ENCODE peak calls at places on chromosomes 5 and 9, in eight cellular contexts. M, R, Q, P, B, O, U and F are unnamed samples. For H3K4me1, the result is how much of the 10 kb centered on the place peaks cover.

GRCh38 chr5:173325091-173325698 is 3.0 kb downstream of the STC2 start:
- DNase-seq in M (no peak), R (no peak), Q (no peak), P (no peak), B (no peak), O (no peak), U (no peak), F (no peak)

GRCh38 chr9:3397726-3398125 is 128.1 kb downstream of the RFX3 start:
- DNase-seq in M (no peak), R (no peak), Q (no peak), P (no peak), B (no peak), O (no peak), U (no peak), F (no peak)

GRCh38 chr5:152551061-152551460 is 146.0 kb upstream of the NMUR2 start:
- DNase-seq in M (no peak), R (no peak), Q (no peak), P (no peak), B (no peak), O (no peak), U (no peak), F (no peak)

GRCh38 chr5:171595801-171596231 is 176.4 kb downstream of the FGF18 start:
- DNase-seq in M (no peak), R (no peak), Q (no peak), P (no peak), B (no peak), O (no peak), U (no peak), F (no peak)

GRCh38 chr5:11105706-11106105 is 344.7 kb upstream of the DAP start:
- DNase-seq in M (no peak), R (no peak), Q (no peak), P (no peak), B (no peak), O (no peak), U (no peak), F (no peak)

GRCh38 chr5:181191526-181192336 is 13.3 kb downstream of the TRIM7 start:
- DNase-seq in M (peak), R (peak), Q (peak), P (peak), B (peak), O (peak), U (peak), F (no peak)

GRCh38 chr5:69099302-69099701 is 5.5 kb downstream of the SLC30A5 start:
- DNase-seq in M (peak), R (no peak), Q (no peak), P (no peak), B (no peak), O (no peak), U (no peak), F (no peak)

GRCh38 chr9:110126986-110127864 is 80.7 kb downstream of the C9orf152 start:
- DNase-seq in M (peak), R (no peak), Q (peak), P (no peak), B (no peak), O (peak), U (no peak), F (no peak)

GRCh38 chr5:44795496-44795895 is 13.3 kb upstream of the MRPS30 start:
- DNase-seq in M (no peak), R (no peak), Q (no peak), P (no peak), B (no peak), O (no peak), U (no peak), F (no peak)

GRCh38 chr9:114338187-114338586 is 8.5 kb downstream of the ORM2 start:
- DNase-seq in M (no peak), R (no peak), Q (no peak), P (no peak), B (no peak), O (no peak), U (no peak), F (no peak)

GRCh38 chr5:11904270-11904906 is at the start of gene CTNND2:
- DNase-seq in M (peak), R (peak), Q (peak), P (peak), B (peak), O (no peak), U (no peak), F (no peak)

GRCh38 chr9:136794281-136795026 is 1.7 kb upstream of the CCDC183 start:
- DNase-seq in M (no peak), R (no peak), Q (no peak), P (no peak), B (peak), O (no peak), U (no peak), F (no peak)

GRCh38 chr9:91428927-91429351 is 5.3 kb upstream of the NFIL3 start:
- DNase-seq in M (no peak), R (no peak), Q (peak), P (no peak), B (no peak), O (peak), U (no peak), F (no peak)

GRCh38 chr9:17003576-17004240 is 131.1 kb upstream of the CNTLN start:
- DNase-seq in M (no peak), R (no peak), Q (no peak), P (no peak), B (no peak), O (no peak), U (no peak), F (no peak)

GRCh38 chr9:116286287-116286686 is 132.7 kb downstream of the PAPPA start:
- DNase-seq in M (peak), R (no peak), Q (no peak), P (no peak), B (no peak), O (no peak), U (no peak), F (no peak)

GRCh38 chr5:141525659-141526058 is 36.8 kb downstream of the PCDHGC5 start:
- DNase-seq in M (no peak), R (no peak), Q (no peak), P (no peak), B (no peak), O (no peak), U (no peak), F (no peak)

GRCh38 chr5:141522301-141522700 is 33.4 kb downstream of the PCDHGC5 start:
- DNase-seq in M (no peak), R (no peak), Q (no peak), P (no peak), B (no peak), O (no peak), U (no peak), F (no peak)

GRCh38 chr5:141521244-141521781 is 32.4 kb downstream of the PCDHGC5 start:
- DNase-seq in M (peak), R (no peak), Q (no peak), P (no peak), B (no peak), O (peak), U (no peak), F (no peak)

GRCh38 chr5:141524604-141525597 is 36.0 kb downstream of the PCDHGC5 start:
- DNase-seq in M (peak), R (peak), Q (peak), P (peak), B (peak), O (peak), U (peak), F (no peak)

DNA sequence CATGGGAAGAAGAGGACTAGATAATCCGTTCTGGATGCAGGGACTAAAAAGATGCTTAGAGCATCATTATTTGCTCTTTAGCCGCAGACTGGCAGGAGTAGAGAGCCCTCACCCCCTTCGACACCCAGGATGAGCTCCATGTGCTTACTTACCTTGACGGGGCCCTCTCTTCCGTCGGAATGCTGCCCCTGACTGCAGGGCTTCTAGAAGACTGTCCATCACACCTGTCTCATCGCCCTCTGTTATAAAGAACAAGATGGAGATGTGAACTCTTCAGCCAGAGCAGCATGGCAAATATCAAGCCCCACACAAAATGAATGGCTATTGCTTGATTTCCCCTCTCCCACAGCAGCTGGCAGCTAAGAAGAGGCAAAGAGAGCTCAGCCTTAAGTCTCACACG is 35.1 kb downstream of the PCDHGC5 start:
- DNase-seq in M (no peak), R (no peak), Q (no peak), P (no peak), B (no peak), O (no peak), U (no peak), F (no peak)
- H3K4me1 ChIP-seq in M (under half), R (under half), Q (half or more), P (half or more), B (under half), O (half or more), U (under half), F (half or more)

GRCh38 chr9:133460405-133461175 is 812 bp downstream of the CACFD1 start:
- DNase-seq in M (peak), R (peak), Q (peak), P (no peak), B (peak), O (peak), U (peak), F (no peak)
- TF ChIP-seq CTCF in M (no peak), R (no peak), Q (no peak), P (no peak), B (no peak), O (no peak), U (no peak), F (no peak)

DNA sequence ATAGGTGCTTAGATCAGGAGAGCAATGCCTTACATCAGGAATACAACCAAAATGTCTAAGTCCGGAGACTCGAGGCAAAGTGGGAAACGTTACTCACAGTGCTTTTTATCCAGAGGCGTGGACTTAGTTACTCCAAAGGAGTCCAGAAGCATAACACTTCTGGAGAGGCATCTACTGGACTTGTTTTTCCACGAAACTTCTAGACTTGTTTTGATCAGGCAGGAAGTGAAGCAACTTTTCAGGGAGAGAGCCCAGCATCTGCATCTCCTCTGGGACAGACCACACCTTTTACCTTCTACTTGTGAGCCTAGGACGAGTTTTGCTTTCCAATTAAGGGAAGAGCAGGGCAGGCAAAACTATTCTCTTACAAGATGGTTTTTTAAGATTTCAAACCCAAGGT is 1.2 kb upstream of the TJP2 start:
- DNase-seq in M (no peak), R (no peak), Q (no peak), P (no peak), B (no peak), O (no peak), U (no peak), F (no peak)
- H3K4me1 ChIP-seq in M (under half), R (under half), Q (half or more), P (under half), B (under half), O (under half), U (under half), F (under half)

GRCh38 chr9:105993921-105994715 is 299.8 kb downstream of the TMEM38B start:
- DNase-seq in M (no peak), R (no peak), Q (no peak), P (no peak), B (no peak), O (no peak), U (no peak), F (no peak)
- TF ChIP-seq CTCF in M (no peak), R (no peak), Q (no peak), P (no peak), B (no peak), O (no peak), U (no peak), F (no peak)

GRCh38 chr5:66639036-66639435 is 42.8 kb downstream of the MAST4 start:
- DNase-seq in M (no peak), R (no peak), Q (no peak), P (no peak), B (no peak), O (no peak), U (no peak), F (no peak)
- H3K4me1 ChIP-seq in M (under half), R (under half), Q (under half), P (under half), B (under half), O (under half), U (under half), F (under half)

GRCh38 chr5:18102733-18103132 is 468.5 kb downstream of the TAF11L14 start:
- DNase-seq in M (peak), R (no peak), Q (no peak), P (no peak), B (no peak), O (no peak), U (no peak), F (no peak)
- TF ChIP-seq CTCF in M (peak), R (no peak), Q (no peak), P (peak), B (no peak), O (no peak), U (no peak), F (no peak)

DNA sequence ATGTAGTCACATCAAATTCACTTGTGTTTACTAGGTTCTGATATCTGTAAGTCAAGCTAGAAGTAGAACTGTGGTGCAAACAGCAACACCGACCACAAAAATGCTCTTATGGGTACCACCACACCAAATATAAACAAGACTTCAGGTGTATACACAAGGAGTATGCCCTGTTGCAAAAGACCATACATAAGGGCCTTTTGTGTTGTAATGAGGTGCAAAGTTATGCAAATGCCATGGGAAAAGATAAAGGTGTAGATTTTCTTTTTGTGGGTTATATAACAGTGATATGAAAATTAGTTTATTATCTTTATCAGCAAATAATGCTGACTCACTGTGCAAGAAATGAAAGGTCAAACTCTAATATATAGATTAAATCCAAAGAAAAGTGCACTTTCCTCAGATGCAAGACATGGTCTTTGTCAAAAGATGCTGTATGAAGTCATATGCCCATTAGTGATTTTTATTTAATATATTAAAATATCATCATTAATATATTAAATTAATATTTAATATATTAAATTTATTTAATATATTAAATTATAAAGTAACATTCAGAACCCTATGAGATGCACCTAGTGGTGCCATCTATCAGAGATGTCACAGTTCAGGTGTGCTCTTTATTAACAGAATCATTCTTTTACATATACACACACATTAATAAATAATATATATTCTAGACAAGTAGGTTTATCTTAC is 26.7 kb upstream of the ALDH1A1 start:
- DNase-seq in M (no peak), R (no peak), Q (no peak), P (no peak), B (no peak), O (no peak), U (no peak), F (no peak)
- H3K4me1 ChIP-seq in M (under half), R (under half), Q (under half), P (under half), B (under half), O (under half), U (under half), F (under half)

DNA sequence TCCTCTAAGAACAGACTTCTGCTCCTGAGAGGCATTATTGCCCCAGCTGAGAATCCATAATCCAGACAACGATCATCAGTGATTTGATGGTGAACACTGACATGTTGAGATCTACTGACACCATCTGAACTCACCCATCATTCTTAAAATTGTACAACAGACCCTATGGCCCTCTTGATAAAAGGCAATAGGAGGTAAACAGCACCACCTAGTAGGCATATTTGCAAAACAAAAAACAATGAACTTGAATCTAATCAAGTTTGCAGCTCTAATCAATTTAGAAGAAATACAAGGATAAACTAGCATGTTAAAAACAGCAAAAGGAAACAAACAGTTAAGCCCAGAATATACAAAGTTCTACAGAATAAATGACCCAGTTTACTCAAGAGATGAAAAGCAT is 89.6 kb downstream of the SFXN1 start:
- DNase-seq in M (no peak), R (no peak), Q (no peak), P (no peak), B (no peak), O (no peak), U (no peak), F (no peak)
- TF ChIP-seq CTCF in M (no peak), R (no peak), Q (no peak), P (no peak), B (no peak), O (no peak), U (no peak), F (no peak)

GRCh38 chr9:12790026-12790425 is 15.2 kb downstream of the LURAP1L start:
- DNase-seq in M (no peak), R (no peak), Q (no peak), P (no peak), B (no peak), O (no peak), U (no peak), F (no peak)
- H3K4me1 ChIP-seq in M (under half), R (under half), Q (under half), P (under half), B (under half), O (under half), U (under half), F (under half)

DNA sequence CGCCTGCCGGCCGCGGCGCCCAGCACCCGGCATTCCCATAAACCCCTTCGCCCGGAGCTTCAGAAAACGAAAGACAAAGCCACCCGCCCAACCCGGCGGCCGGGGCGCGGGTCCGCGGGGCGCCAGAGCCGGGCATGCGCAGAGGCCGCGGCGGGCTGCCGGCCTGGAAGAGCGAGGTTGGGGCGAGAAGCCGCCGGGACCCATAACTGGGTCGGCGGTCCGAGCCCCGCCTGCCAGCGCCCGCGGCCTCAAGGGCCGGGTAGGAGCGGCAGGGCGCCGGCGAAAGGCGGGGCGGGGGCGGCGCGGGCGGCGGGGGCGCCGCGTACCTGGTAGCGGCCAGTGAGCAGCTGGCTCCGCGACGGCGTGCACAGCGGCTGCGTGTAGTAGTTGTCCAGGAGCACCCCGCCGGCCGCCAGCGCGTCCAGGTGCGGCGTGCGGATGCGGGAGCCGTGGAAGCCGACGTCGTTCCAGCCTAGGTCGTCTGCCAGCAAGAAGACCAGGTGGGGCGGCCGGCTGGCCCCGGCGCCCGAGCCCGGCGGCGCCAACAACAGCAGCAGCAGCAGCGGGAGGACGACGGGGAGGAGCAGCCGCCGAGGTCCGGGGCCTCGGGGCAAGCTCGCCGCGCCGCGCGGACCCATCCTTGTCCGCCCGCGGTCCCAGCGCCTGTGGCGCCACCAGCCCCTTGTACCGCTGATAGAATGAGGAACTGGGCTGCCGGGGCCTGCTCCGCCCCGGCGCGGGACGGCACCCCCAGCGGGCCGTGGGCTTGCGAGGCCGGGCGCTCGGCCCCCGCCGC is at the start of gene ARSB:
- DNase-seq in M (peak), R (peak), Q (peak), P (peak), B (peak), O (peak), U (peak), F (peak)
- TF ChIP-seq CTCF in M (peak), R (peak), Q (peak), P (no peak), B (no peak), O (peak), U (no peak), F (no peak)